ENCODE peak calls at places on chromosome 19, in seven cellular contexts. A is omental fat pad, G is WTC11, H is lower leg skin, T is astrocyte, I is progenitor cell of endocrine pancreas, Z is type B pancreatic cell. V is an unnamed sample.

GRCh38 chr19:29084266-29084665 is 128.7 kb downstream of the UQCRFS1 start:
- DNase-seq in A (no peak), G (peak; percentile 63), H (peak; percentile 61), T (no peak), I (peak; percentile 19), Z (no peak), V (no peak)

GRCh38 chr19:45784096-45784495 is 1.8 kb upstream of the DMPK start:
- DNase-seq in A (no peak), G (no peak), H (no peak), T (no peak), I (no peak), Z (no peak), V (no peak)

GRCh38 chr19:45781282-45782161 is 768 bp downstream of the DMPK start:
- DNase-seq in A (no peak), G (no peak), H (no peak), T (no peak), I (no peak), Z (no peak), V (no peak)

GRCh38 chr19:30173593-30174356 is 198.4 kb upstream of the ZNF536 start:
- DNase-seq in A (no peak), G (no peak), H (no peak), T (no peak), I (no peak), Z (no peak), V (no peak)

GRCh38 chr19:48552406-48553322 is 692 bp downstream of the SULT2B1 start:
- DNase-seq in A (no peak), G (no peak), H (no peak), T (no peak), I (no peak), Z (no peak), V (no peak)

GRCh38 chr19:34244611-34245299 is 9.6 kb upstream of the GARRE1 start:
- DNase-seq in A (no peak), G (no peak), H (peak; percentile 68), T (no peak), I (no peak), Z (no peak), V (no peak)

GRCh38 chr19:30566681-30567420 is 194.7 kb downstream of the ZNF536 start:
- DNase-seq in A (no peak), G (no peak), H (no peak), T (no peak), I (no peak), Z (no peak), V (no peak)

GRCh38 chr19:15253513-15253912 is 21.3 kb upstream of the EPHX3 start:
- DNase-seq in A (no peak), G (no peak), H (no peak), T (no peak), I (no peak), Z (no peak), V (no peak)

GRCh38 chr19:34475975-34476594 is 5.5 kb upstream of the WTIP start:
- DNase-seq in A (no peak), G (no peak), H (peak; percentile 36), T (no peak), I (no peak), Z (no peak), V (no peak)

GRCh38 chr19:49488863-49489537 is 1.6 kb downstream of the RPL13A start:
- DNase-seq in A (no peak), G (no peak), H (no peak), T (no peak), I (no peak), Z (no peak), V (no peak)

GRCh38 chr19:2138061-2138728 is 13.2 kb downstream of the AP3D1 start:
- DNase-seq in A (no peak), G (no peak), H (no peak), T (no peak), I (no peak), Z (no peak), V (no peak)

GRCh38 chr19:51571599-51571998 is 516 bp downstream of the ZNF175 start:
- DNase-seq in A (no peak), G (no peak), H (no peak), T (no peak), I (no peak), Z (no peak), V (no peak)

GRCh38 chr19:44943801-44944249 is 1.8 kb downstream of the APOC4 start:
- DNase-seq in A (no peak), G (no peak), H (peak; percentile 90), T (no peak), I (no peak), Z (no peak), V (no peak)

GRCh38 chr19:57302020-57302465 is 18.2 kb upstream of the ZNF543 start:
- DNase-seq in A (no peak), G (no peak), H (no peak), T (peak; percentile 83), I (no peak), Z (no peak), V (no peak)

GRCh38 chr19:47106819-47107200 is 6.8 kb downstream of the ZC3H4 start:
- DNase-seq in A (no peak), G (no peak), H (no peak), T (peak; percentile 47), I (no peak), Z (no peak), V (no peak)

GRCh38 chr19:11168568-11168967 is 13.0 kb upstream of the SPC24 start:
- DNase-seq in A (no peak), G (no peak), H (no peak), T (peak; percentile 92), I (no peak), Z (no peak), V (no peak)

GRCh38 chr19:40588110-40588854 is 11.6 kb downstream of the SHKBP1 start:
- DNase-seq in A (no peak), G (no peak), H (no peak), T (peak; percentile 53), I (no peak), Z (no peak), V (no peak)

GRCh38 chr19:50712833-50713232 is 6.8 kb downstream of the SHANK1 start:
- DNase-seq in A (no peak), G (no peak), H (no peak), T (no peak), I (no peak), Z (no peak), V (no peak)

GRCh38 chr19:58395220-58395978 is at the start of gene RNF225:
- DNase-seq in A (no peak), G (peak; percentile 59), H (no peak), T (no peak), I (no peak), Z (no peak), V (no peak)

GRCh38 chr19:35353635-35354034 is 4.6 kb upstream of the FFAR3 start:
- DNase-seq in A (no peak), G (no peak), H (peak; percentile 67), T (no peak), I (no peak), Z (peak; percentile 18), V (no peak)

GRCh38 chr19:55781112-55781511 is 12.2 kb downstream of the RFPL4AL1 start:
- DNase-seq in A (no peak), G (no peak), H (no peak), T (no peak), I (no peak), Z (no peak), V (no peak)

GRCh38 chr19:55778331-55778730 is 9.4 kb downstream of the RFPL4AL1 start:
- DNase-seq in A (no peak), G (no peak), H (no peak), T (no peak), I (no peak), Z (no peak), V (no peak)

GRCh38 chr19:55777528-55777927 is 8.6 kb downstream of the RFPL4AL1 start:
- DNase-seq in A (no peak), G (peak; percentile 13), H (no peak), T (no peak), I (no peak), Z (no peak), V (no peak)
- TF ChIP-seq CTCF in A (no peak), G (no peak), H (no peak), T (no peak), I (no peak), Z (no peak), V (no peak)

GRCh38 chr19:55099557-55100506 is 17.6 kb downstream of the PPP1R12C start:
- DNase-seq in A (no peak), G (peak; percentile 73), H (no peak), T (no peak), I (no peak), Z (no peak), V (no peak)

GRCh38 chr19:55096061-55096701 is 20.5 kb downstream of the EPS8L1 start:
- DNase-seq in A (no peak), G (peak; percentile 45), H (no peak), T (no peak), I (no peak), Z (no peak), V (no peak)

GRCh38 chr19:55097864-55098715 is 19.3 kb downstream of the PPP1R12C start:
- DNase-seq in A (no peak), G (no peak), H (no peak), T (no peak), I (no peak), Z (no peak), V (no peak)

GRCh38 chr19:55101261-55101660 is 16.2 kb downstream of the PPP1R12C start:
- DNase-seq in A (no peak), G (no peak), H (no peak), T (no peak), I (no peak), Z (peak; percentile 62), V (no peak)

GRCh38 chr19:55098716-55099556 is 18.5 kb downstream of the PPP1R12C start:
- DNase-seq in A (no peak), G (no peak), H (no peak), T (no peak), I (no peak), Z (no peak), V (no peak)
- TF ChIP-seq CTCF in A (no peak), G (peak; percentile 7), H (no peak), T (no peak), I (no peak), Z (peak; percentile 36), V (no peak)

DNA sequence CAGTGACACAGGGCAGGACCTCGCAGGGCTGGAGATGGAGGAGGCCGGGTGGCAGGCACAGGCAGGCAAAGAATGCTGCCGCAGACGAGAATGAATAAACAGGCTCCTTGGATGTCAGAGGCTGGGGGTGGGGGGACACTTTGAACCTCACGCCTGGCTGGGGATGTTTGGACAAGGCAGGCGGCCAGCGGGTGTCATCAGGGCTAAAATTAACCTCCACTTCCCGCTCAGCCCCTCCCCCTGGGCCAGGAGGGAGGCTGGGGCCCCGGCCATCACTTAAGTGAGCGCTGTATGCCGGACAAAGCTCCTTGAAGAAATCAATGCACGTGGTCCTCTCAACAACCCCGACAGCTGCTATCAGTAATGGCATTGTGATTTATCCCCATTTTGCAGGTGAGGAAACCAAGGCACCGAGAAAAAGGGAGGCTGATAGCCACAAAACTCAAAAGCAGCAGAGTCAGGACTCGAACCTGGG is 10.3 kb upstream of the FUT5 start:
- DNase-seq in A (peak; percentile 29), G (peak; percentile 29), H (no peak), T (peak; percentile 57), I (no peak), Z (no peak), V (no peak)
- TF ChIP-seq CTCF in A (no peak), G (no peak), H (no peak), T (no peak), I (no peak), Z (no peak), V (no peak)

DNA sequence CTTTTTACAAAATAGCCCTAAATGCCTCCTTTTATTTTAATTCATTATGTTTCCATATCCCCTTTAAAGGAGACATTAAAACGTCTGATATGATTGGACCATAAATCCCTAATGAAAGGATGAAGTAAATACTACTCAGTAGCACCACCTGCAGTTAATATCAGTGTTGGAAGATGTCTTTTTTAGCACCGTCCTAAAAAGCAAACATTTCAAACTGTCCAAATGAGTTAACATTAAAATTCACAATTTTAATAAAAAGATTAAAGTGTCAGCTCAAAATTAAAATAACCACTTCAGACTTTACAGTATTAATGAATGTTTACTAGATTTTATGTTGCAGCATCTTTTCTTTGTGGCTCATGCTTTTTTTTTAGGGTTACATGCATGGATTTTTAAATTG is 12.3 kb downstream of the ZNF507 start:
- DNase-seq in A (no peak), G (no peak), H (no peak), T (no peak), I (no peak), Z (no peak), V (no peak)
- TF ChIP-seq CTCF in A (no peak), G (no peak), H (no peak), T (peak; percentile 25), I (peak; percentile 39), Z (peak; percentile 53), V (no peak)